ENCODE peak calls at places on chromosomes 13 and 19, in five cellular contexts. Q, P, Y, I and F are unnamed samples.

GRCh38 chr13:66859934-66860867 is 369.9 kb downstream of the PCDH9 start:
- DNase-seq in Y (no peak), P (no peak), I (no peak), Q (no peak), F (no peak)

GRCh38 chr19:57350877-57351805 is at the start of gene ZNF304:
- DNase-seq in P (peak; percentile 95), Y (peak; percentile 95), Q (peak; percentile 82), I (peak; percentile 94), F (peak; percentile 74)

GRCh38 chr19:55251296-55252081 is 7.3 kb downstream of the PPP6R1 start:
- DNase-seq in Q (no peak), I (no peak), P (peak; percentile 49), Y (no peak), F (peak; percentile 37)

GRCh38 chr13:43085545-43085944 is 62.2 kb downstream of the DNAJC15 start:
- DNase-seq in P (no peak), I (peak; percentile 20), Y (peak; percentile 74), Q (no peak), F (no peak)

GRCh38 chr19:41691268-41691970 is 3.3 kb upstream of the CEACAM7 start:
- DNase-seq in P (no peak), I (peak; percentile 42), Y (no peak), Q (no peak), F (no peak)

GRCh38 chr19:3852614-3853254 is 16.1 kb downstream of the ZFR2 start:
- DNase-seq in Q (peak; percentile 74), Y (peak; percentile 83), I (peak; percentile 46), P (peak; percentile 19), F (peak; percentile 41)

GRCh38 chr19:17915940-17916593 is 16.7 kb upstream of the CCDC124 start:
- DNase-seq in P (no peak), Q (peak; percentile 42), Y (no peak), I (peak; percentile 73), F (no peak)

GRCh38 chr13:40985596-40986327 is 33.4 kb downstream of the ELF1 start:
- DNase-seq in P (no peak), Y (no peak), Q (no peak), I (no peak), F (no peak)

GRCh38 chr19:43562698-43563241 is 12.6 kb downstream of the XRCC1 start:
- DNase-seq in I (no peak), Q (peak; percentile 18), Y (peak; percentile 42), P (peak; percentile 83), F (peak; percentile 91)

GRCh38 chr19:48698046-48698445 is 2.3 kb downstream of the FUT2 start:
- DNase-seq in Y (peak; percentile 63), P (no peak), I (no peak), Q (peak; percentile 34), F (no peak)

GRCh38 chr13:90365130-90365529 is 982.4 kb upstream of the MIR17HG start:
- DNase-seq in Q (no peak), P (no peak), I (no peak), Y (peak; percentile 47), F (no peak)

GRCh38 chr19:46717716-46718143 is 816 bp upstream of the PRKD2 start:
- DNase-seq in Y (no peak), I (no peak), Q (no peak), P (peak; percentile 40), F (no peak)

GRCh38 chr13:80547885-80548284 is 207.0 kb upstream of the SPRY2 start:
- DNase-seq in I (no peak), Y (peak; percentile 81), Q (no peak), P (no peak), F (no peak)

GRCh38 chr19:33812388-33813330 is 16.0 kb downstream of the KCTD15 start:
- DNase-seq in I (no peak), P (no peak), Y (no peak), Q (no peak), F (no peak)

GRCh38 chr13:30792257-30793000 is 57.1 kb downstream of the ALOX5AP start:
- DNase-seq in I (peak; percentile 36), P (no peak), Y (peak; percentile 95), Q (peak; percentile 61), F (no peak)

GRCh38 chr19:8721334-8721733 is at the start of gene OR2Z1:
- DNase-seq in Y (no peak), I (no peak), Q (no peak), P (no peak), F (no peak)
- H3K27ac ChIP-seq in Y (no peak within 1 kb of the TSS), I (no peak within 1 kb of the TSS), Q (no peak within 1 kb of the TSS), P (no peak within 1 kb of the TSS), F (no peak within 1 kb of the TSS)

GRCh38 chr19:11168568-11168967 is 13.0 kb upstream of the SPC24 start:
- DNase-seq in Q (peak; percentile 95), Y (peak; percentile 93), I (peak; percentile 66), P (no peak), F (no peak)

GRCh38 chr19:11165486-11166030 is 10.0 kb upstream of the SPC24 start:
- DNase-seq in I (no peak), P (no peak), Y (no peak), Q (no peak), F (no peak)

GRCh38 chr19:11164278-11164677 is 8.7 kb upstream of the SPC24 start:
- DNase-seq in I (no peak), P (no peak), Y (no peak), Q (no peak), F (no peak)

GRCh38 chr19:11164879-11165406 is 9.4 kb upstream of the SPC24 start:
- DNase-seq in P (no peak), I (no peak), Q (no peak), Y (peak; percentile 93), F (no peak)

GRCh38 chr19:11166281-11167142 is 10.9 kb upstream of the SPC24 start:
- DNase-seq in P (no peak), Y (peak; percentile 50), I (no peak), Q (no peak), F (no peak)
- H3K27ac ChIP-seq in P (peak overlapping the region; percentile 56), Y (peak overlapping the region; percentile 90), I (no peak overlapping the region), Q (peak overlapping the region; percentile 41), F (no peak overlapping the region)

DNA sequence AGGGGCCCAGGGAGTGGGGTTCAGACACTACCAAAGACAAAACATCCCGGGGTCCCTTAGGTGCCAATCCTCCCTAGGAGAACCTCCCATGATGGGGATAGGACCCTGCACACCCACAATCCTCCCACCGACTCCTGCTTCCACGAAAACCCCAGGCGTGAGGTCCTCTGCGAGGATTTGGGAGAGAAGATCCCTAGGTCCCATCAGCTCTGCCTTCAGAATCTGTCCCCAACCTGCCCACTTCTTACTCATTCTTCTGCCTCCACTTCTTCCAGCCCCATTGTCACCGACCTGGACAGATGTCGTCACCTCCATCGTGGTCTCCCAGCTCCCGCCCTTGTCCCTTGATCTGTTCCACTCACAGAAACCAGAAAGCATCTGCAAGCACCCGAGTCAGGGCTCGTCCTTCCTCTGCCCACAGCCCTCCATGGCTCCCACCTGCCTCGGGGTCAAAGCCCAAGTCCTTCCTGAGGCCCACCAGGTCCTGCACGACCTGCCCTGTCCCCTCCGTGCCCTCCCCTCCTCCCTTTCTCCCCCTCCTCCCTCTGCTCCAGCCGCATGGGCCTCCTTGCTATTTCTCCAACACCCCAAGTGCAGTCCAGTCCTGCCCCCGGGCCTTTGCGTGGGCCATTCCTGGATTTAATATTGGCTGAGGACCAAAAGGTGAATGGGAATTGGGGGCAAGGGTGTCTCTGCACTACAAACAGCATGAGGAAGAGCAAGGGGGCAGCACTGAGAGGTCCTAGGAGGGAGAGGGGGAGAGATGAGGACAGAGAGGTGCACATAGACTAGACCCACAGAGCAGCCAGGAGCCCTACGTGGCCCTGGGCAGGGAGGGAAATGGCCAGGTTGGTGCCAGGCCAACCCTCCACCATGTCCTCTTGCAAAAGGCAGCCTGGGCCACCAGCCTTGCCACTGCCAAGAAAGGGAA is 51.3 kb downstream of the PTPRS start:
- DNase-seq in Y (no peak), I (no peak), Q (no peak), P (no peak), F (no peak)
- H3K27ac ChIP-seq in Y (no peak overlapping the region), I (no peak overlapping the region), Q (no peak overlapping the region), P (no peak overlapping the region), F (no peak overlapping the region)

GRCh38 chr13:52454459-52454824 is 836 bp upstream of the CKAP2 start:
- DNase-seq in I (peak; percentile 4), P (peak; percentile 56), Y (peak; percentile 7), Q (peak; percentile 75), F (no peak)
- H3K27ac ChIP-seq in I (peak overlapping the region; percentile 91), P (peak overlapping the region; percentile 91), Y (peak overlapping the region; percentile 77), Q (peak overlapping the region; percentile 71), F (peak overlapping the region; percentile 89)

GRCh38 chr13:111283457-111283856 is 37.0 kb upstream of the TEX29 start:
- DNase-seq in I (no peak), Y (no peak), Q (no peak), P (no peak), F (no peak)

GRCh38 chr13:111281751-111282311 is 38.6 kb upstream of the TEX29 start:
- DNase-seq in Y (peak; percentile 83), I (no peak), P (no peak), Q (no peak), F (no peak)

GRCh38 chr13:111282425-111282824 is 38.0 kb upstream of the TEX29 start:
- DNase-seq in Q (peak; percentile 59), Y (no peak), P (no peak), I (no peak), F (no peak)

GRCh38 chr13:111283991-111284390 is 36.5 kb upstream of the TEX29 start:
- DNase-seq in P (no peak), I (no peak), Y (no peak), Q (no peak), F (no peak)

GRCh38 chr13:111282997-111283396 is 37.4 kb upstream of the TEX29 start:
- DNase-seq in P (no peak), I (no peak), Y (no peak), Q (no peak), F (no peak)
- H3K27ac ChIP-seq in P (no peak overlapping the region), I (no peak overlapping the region), Y (peak overlapping the region; percentile 92), Q (peak overlapping the region; percentile 97), F (no peak overlapping the region)

GRCh38 chr13:50914301-50914700 is 4.7 kb downstream of the RNASEH2B start:
- DNase-seq in Q (no peak), I (no peak), P (no peak), Y (no peak), F (no peak)

GRCh38 chr13:50915562-50915961 is 6.0 kb downstream of the RNASEH2B start:
- DNase-seq in Q (no peak), Y (no peak), P (peak; percentile 59), I (no peak), F (no peak)

GRCh38 chr13:50916701-50917184 is 7.2 kb downstream of the RNASEH2B start:
- DNase-seq in I (no peak), Y (no peak), P (peak; percentile 53), Q (no peak), F (no peak)

GRCh38 chr13:50912851-50913250 is 3.3 kb downstream of the RNASEH2B start:
- DNase-seq in Q (no peak), I (no peak), Y (peak; percentile 31), P (no peak), F (no peak)

GRCh38 chr13:50914848-50915247 is 5.3 kb downstream of the RNASEH2B start:
- DNase-seq in Q (no peak), Y (no peak), P (no peak), I (no peak), F (no peak)
- H3K27ac ChIP-seq in Q (no peak overlapping the region), Y (no peak overlapping the region), P (peak overlapping the region; percentile 28), I (no peak overlapping the region), F (no peak overlapping the region)